ENCODE peak calls at places on chromosomes 6 and 20, in six cellular contexts. P, O, Y, N, A and C are unnamed samples.

GRCh38 chr6:149454405-149454848 is 30.4 kb downstream of the ZC3H12D start:
- DNase-seq in A (peak; percentile 88), N (no peak), Y (peak; percentile 99), P (peak; percentile 98), O (peak; percentile 98), C (peak; percentile 27)

GRCh38 chr6:96923871-96924493 is 546 bp upstream of the KLHL32 start:
- DNase-seq in Y (no peak), A (no peak), O (no peak), N (no peak), P (no peak), C (no peak)

GRCh38 chr6:149111556-149112115 is 205.9 kb upstream of the TAB2 start:
- DNase-seq in O (no peak), Y (no peak), A (no peak), P (no peak), N (no peak), C (no peak)

GRCh38 chr6:83273596-83273995 is 80.4 kb downstream of the RWDD2A start:
- DNase-seq in O (no peak), A (no peak), Y (no peak), P (no peak), N (no peak), C (no peak)

GRCh38 chr6:37818536-37819176 is 871 bp upstream of the ZFAND3 start:
- DNase-seq in N (no peak), P (peak; percentile 98), O (peak; percentile 95), A (peak; percentile 97), Y (peak; percentile 97), C (peak; percentile 94)

GRCh38 chr6:139753198-139753861 is 378.9 kb upstream of the CITED2 start:
- DNase-seq in N (no peak), Y (no peak), P (no peak), A (no peak), O (no peak), C (no peak)

GRCh38 chr6:15913001-15913400 is 215.9 kb upstream of the MYLIP start:
- DNase-seq in P (no peak), O (no peak), Y (no peak), A (no peak), N (no peak), C (no peak)

GRCh38 chr20:64188682-64189529 is 24.7 kb downstream of the MYT1 start:
- DNase-seq in Y (no peak), P (no peak), O (peak; percentile 27), A (peak; percentile 12), N (no peak), C (peak; percentile 95)

GRCh38 chr6:26307830-26308229 is 57.2 kb upstream of the BTN3A2 start:
- DNase-seq in P (no peak), A (no peak), N (no peak), Y (no peak), O (no peak), C (no peak)

GRCh38 chr6:75210885-75211739 is 5.3 kb upstream of the COL12A1 start:
- DNase-seq in O (no peak), N (no peak), Y (no peak), A (peak; percentile 34), P (no peak), C (peak; percentile 55)

GRCh38 chr6:21885532-21886089 is 292.1 kb downstream of the SOX4 start:
- DNase-seq in Y (peak; percentile 16), A (no peak), O (peak; percentile 24), P (peak; percentile 67), N (no peak), C (peak; percentile 86)

GRCh38 chr6:28124350-28124970 is at the start of gene ZSCAN16:
- DNase-seq in P (peak; percentile 87), Y (peak; percentile 84), O (peak; percentile 84), A (peak; percentile 90), N (peak; percentile 84), C (peak; percentile 91)

GRCh38 chr6:14787677-14788076 is 458.2 kb upstream of the JARID2 start:
- DNase-seq in O (no peak), Y (no peak), N (no peak), P (no peak), A (no peak), C (no peak)

GRCh38 chr6:28212510-28213212 is 12.4 kb upstream of the ZSCAN9 start:
- DNase-seq in Y (no peak), N (no peak), O (peak; percentile 38), P (no peak), A (peak; percentile 50), C (peak; percentile 90)

GRCh38 chr6:127103482-127103881 is 15.0 kb upstream of the RSPO3 start:
- DNase-seq in A (no peak), N (no peak), Y (no peak), P (no peak), O (no peak), C (no peak)

GRCh38 chr6:105137388-105137787 is 42.4 kb downstream of the POPDC3 start:
- DNase-seq in N (no peak), Y (peak; percentile 28), O (no peak), A (no peak), P (peak; percentile 30), C (no peak)

GRCh38 chr20:10110151-10110550 is 75.4 kb downstream of the ANKEF1 start:
- DNase-seq in N (no peak), P (no peak), Y (no peak), A (no peak), O (no peak), C (no peak)

GRCh38 chr6:166662690-166663089 is 35.6 kb upstream of the RPS6KA2 start:
- DNase-seq in P (no peak), N (no peak), A (no peak), Y (no peak), O (no peak), C (no peak)

GRCh38 chr20:38117635-38118034 is 47.4 kb downstream of the TGM2 start:
- DNase-seq in O (no peak), A (no peak), Y (no peak), P (no peak), N (no peak), C (peak; percentile 37)

GRCh38 chr6:127069659-127070279 is 48.7 kb upstream of the RSPO3 start:
- DNase-seq in O (no peak), Y (no peak), N (no peak), P (no peak), A (no peak), C (no peak)

GRCh38 chr6:126657556-126658129 is 317.7 kb downstream of the CENPW start:
- DNase-seq in Y (no peak), P (no peak), O (no peak), N (no peak), A (peak; percentile 11), C (peak; percentile 18)

GRCh38 chr6:114052141-114052540 is 81.2 kb upstream of the HDAC2 start:
- DNase-seq in Y (no peak), A (no peak), P (no peak), O (no peak), N (no peak), C (no peak)

GRCh38 chr20:8764289-8764962 is 304.5 kb upstream of the PLCB4 start:
- DNase-seq in O (no peak), N (no peak), A (peak; percentile 82), P (no peak), Y (no peak), C (no peak)

GRCh38 chr6:38508894-38509293 is 130.8 kb downstream of the BTBD9 start:
- DNase-seq in P (no peak), A (no peak), O (no peak), N (no peak), Y (no peak), C (peak; percentile 47)

GRCh38 chr6:28597924-28598323 is 72.2 kb downstream of the GPX5 start:
- DNase-seq in O (no peak), N (no peak), P (no peak), Y (no peak), A (no peak), C (peak; percentile 51)

GRCh38 chr6:29723666-29724588 is 693 bp downstream of the HLA-F start:
- DNase-seq in Y (peak; percentile 60), N (peak; percentile 79), O (peak; percentile 31), A (peak; percentile 72), P (peak; percentile 57), C (peak; percentile 17)

DNA sequence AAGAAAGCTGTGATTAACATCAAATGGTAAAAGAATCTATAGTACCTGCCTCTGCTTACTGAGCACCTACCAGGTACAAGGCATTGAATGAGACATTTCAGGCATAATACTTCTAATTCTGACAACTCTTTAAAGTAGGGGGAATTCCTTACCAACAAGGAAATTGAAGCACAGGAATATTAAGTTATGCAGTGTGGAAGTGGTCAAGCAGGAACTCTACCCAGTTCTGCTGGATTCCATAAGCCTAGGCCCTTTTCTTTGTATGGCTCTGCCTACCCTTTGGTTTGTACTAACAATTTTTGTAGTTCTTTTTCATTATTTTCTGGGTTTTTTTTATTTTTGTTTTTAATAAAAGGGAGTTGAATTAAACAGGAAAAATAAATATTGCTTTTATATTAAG is 114.5 kb downstream of the MAP3K5 start:
- DNase-seq in N (no peak), P (no peak), A (no peak), Y (no peak), O (no peak), C (peak; percentile 60)
- TF ChIP-seq CTCF in N (no peak), P (no peak), A (no peak), Y (no peak), O (no peak), C (no peak)

GRCh38 chr6:51618563-51618962 is 468.9 kb downstream of the PKHD1 start:
- DNase-seq in O (no peak), P (no peak), Y (no peak), A (no peak), N (no peak), C (no peak)
- TF ChIP-seq CTCF in O (peak; percentile 16), P (peak; percentile 73), Y (peak; percentile 8), A (no peak), N (peak; percentile 35), C (no peak)

DNA sequence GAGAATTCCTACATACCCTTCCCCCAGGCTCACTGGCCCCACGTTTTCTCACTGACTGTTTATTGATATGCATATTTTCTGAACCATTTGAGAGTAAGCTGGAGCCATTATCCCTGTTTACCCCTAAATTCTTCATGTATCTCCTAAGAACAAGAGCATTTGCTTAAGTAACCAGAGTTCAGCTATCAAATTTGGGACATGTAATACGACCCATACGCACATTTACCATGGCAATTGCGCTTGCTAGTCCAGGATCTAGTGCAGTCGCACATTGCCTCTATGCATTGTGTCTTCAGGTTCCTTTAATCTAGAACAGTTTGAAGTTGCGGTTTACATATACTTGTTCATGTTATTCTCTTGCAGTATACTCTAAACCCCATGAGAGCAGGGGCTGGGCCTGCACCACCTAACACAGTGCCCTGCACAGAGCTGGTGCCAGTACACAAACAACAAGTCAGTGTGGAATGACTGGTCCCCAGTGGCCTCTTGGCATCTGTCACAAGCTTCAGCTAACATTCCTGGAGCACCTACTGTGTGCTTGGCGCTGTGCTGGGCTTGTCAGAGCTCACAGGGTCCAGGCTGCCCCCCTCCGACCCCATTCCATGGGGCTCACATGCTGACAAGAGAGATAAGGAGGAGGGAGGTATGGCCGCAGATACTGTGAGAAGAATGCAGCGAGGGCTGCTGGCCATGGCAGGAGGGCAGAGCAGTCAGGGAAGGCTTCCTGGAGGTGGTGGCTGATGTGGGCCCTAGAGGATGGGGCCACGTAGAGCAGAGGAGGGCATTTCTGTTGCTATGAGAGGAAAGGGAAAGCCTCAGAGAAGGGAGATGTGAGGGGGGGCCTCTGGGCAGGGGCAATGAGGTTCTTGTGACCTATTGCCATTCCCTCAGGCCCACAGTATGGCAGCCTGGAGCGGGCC is 28.1 kb downstream of the SPDEF start:
- DNase-seq in P (no peak), O (no peak), Y (no peak), A (no peak), N (no peak), C (no peak)
- TF ChIP-seq CTCF in P (no peak), O (no peak), Y (no peak), A (no peak), N (no peak), C (no peak)

GRCh38 chr20:36399969-36400545 is 93.9 kb downstream of the DLGAP4 start:
- DNase-seq in A (no peak), P (no peak), Y (no peak), O (no peak), N (no peak), C (no peak)
- TF ChIP-seq CTCF in A (no peak), P (no peak), Y (no peak), O (peak; percentile 1), N (no peak), C (no peak)

GRCh38 chr6:42783177-42783875 is 1.5 kb downstream of the BICRAL start:
- DNase-seq in Y (peak; percentile 84), O (peak; percentile 77), A (peak; percentile 77), N (peak; percentile 93), P (peak; percentile 75), C (peak; percentile 86)
- TF ChIP-seq CTCF in Y (no peak), O (no peak), A (no peak), N (no peak), P (no peak), C (no peak)